ENCODE peak calls at places on chromosomes 2 and 18, in seven cellular contexts. B, K, Z, Y, C, V and S are unnamed samples.

GRCh38 chr2:106759962-106760361 is 126.0 kb downstream of the ST6GAL2 start:
- DNase-seq in B (no peak), K (no peak), Z (no peak), Y (no peak), C (peak; percentile 3), V (no peak), S (no peak)

GRCh38 chr18:67456691-67457090 is 59.8 kb downstream of the DSEL start:
- DNase-seq in B (no peak), K (no peak), Z (no peak), Y (no peak), C (no peak), V (no peak), S (peak; percentile 5)

GRCh38 chr2:12424219-12424618 is 292.5 kb upstream of the TRIB2 start:
- DNase-seq in B (no peak), K (no peak), Z (no peak), Y (no peak), C (no peak), V (no peak), S (no peak)

GRCh38 chr18:37361223-37362157 is 204.1 kb downstream of the CELF4 start:
- DNase-seq in B (no peak), K (no peak), Z (no peak), Y (no peak), C (no peak), V (no peak), S (no peak)

GRCh38 chr18:74596959-74597661 is 560 bp upstream of the ZNF407 start:
- DNase-seq in B (peak; percentile 62), K (no peak), Z (no peak), Y (peak; percentile 79), C (no peak), V (peak; percentile 39), S (peak; percentile 84)

GRCh38 chr2:94966689-94967088 is 58.8 kb upstream of the MAL start:
- DNase-seq in B (no peak), K (no peak), Z (no peak), Y (no peak), C (no peak), V (no peak), S (no peak)

GRCh38 chr2:237134321-237134720 is 48.6 kb downstream of the COPS8 start:
- DNase-seq in B (no peak), K (peak; percentile 36), Z (no peak), Y (peak; percentile 34), C (no peak), V (no peak), S (no peak)

GRCh38 chr2:46816151-46816845 is 99.3 kb downstream of the MCFD2 start:
- DNase-seq in B (no peak), K (no peak), Z (no peak), Y (no peak), C (no peak), V (no peak), S (no peak)

GRCh38 chr18:22346342-22346967 is 71.3 kb downstream of the CTAGE1 start:
- DNase-seq in B (peak; percentile 83), K (no peak), Z (no peak), Y (no peak), C (no peak), V (no peak), S (peak; percentile 69)

GRCh38 chr2:68386362-68386761 is 21.3 kb downstream of the PLEK start:
- DNase-seq in B (no peak), K (no peak), Z (no peak), Y (no peak), C (no peak), V (no peak), S (no peak)

GRCh38 chr2:68385907-68386287 is 20.8 kb downstream of the PLEK start:
- DNase-seq in B (no peak), K (no peak), Z (no peak), Y (no peak), C (no peak), V (no peak), S (no peak)

GRCh38 chr2:68384485-68385107 is 19.5 kb downstream of the PLEK start:
- DNase-seq in B (no peak), K (no peak), Z (no peak), Y (no peak), C (no peak), V (no peak), S (no peak)

GRCh38 chr2:68383778-68384177 is 18.7 kb downstream of the PLEK start:
- DNase-seq in B (no peak), K (no peak), Z (no peak), Y (no peak), C (no peak), V (no peak), S (no peak)

GRCh38 chr2:68385232-68385906 is 20.3 kb downstream of the PLEK start:
- DNase-seq in B (no peak), K (no peak), Z (no peak), Y (no peak), C (no peak), V (no peak), S (no peak)
- H3K9ac ChIP-seq in B (no peak overlapping the region), K (no peak overlapping the region), Z (no peak overlapping the region), Y (no peak overlapping the region), C (no peak overlapping the region), V (no peak overlapping the region), S (no peak overlapping the region)

GRCh38 chr2:190950566-190950991 is 63.4 kb downstream of the STAT1 start:
- DNase-seq in B (no peak), K (no peak), Z (no peak), Y (no peak), C (no peak), V (no peak), S (no peak)

GRCh38 chr2:190948671-190949070 is 65.3 kb downstream of the STAT1 start:
- DNase-seq in B (peak; percentile 49), K (no peak), Z (no peak), Y (peak; percentile 27), C (no peak), V (peak; percentile 14), S (peak; percentile 32)

GRCh38 chr2:190947711-190948251 is 66.2 kb downstream of the STAT1 start:
- DNase-seq in B (peak; percentile 81), K (no peak), Z (no peak), Y (peak; percentile 57), C (no peak), V (peak; percentile 63), S (peak; percentile 87)

DNA sequence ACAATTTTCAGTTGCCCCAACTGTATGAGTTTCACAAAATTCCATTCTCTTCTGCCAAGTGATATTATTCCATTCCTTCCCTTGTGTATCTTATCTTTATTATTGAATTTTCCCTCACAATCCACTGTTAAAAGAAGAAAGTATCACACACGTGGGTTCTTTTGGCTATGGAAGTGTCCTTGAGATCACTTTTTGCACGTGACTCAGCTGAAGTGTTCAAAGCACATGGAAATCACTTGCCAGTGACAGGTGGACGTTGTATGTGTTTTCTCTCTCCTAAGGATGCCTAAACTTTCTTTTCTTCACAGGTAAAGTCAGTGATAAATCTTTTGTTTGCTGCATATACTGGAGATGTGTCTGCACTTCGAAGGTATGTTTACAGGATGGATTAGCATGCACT is 60.7 kb downstream of the STAT1 start:
- DNase-seq in B (no peak), K (no peak), Z (no peak), Y (no peak), C (no peak), V (no peak), S (no peak)
- H3K18ac ChIP-seq in B (no peak overlapping the region), K (no peak overlapping the region), Z (no peak overlapping the region), Y (no peak overlapping the region), C (no peak overlapping the region), V (no peak overlapping the region), S (no peak overlapping the region)

DNA sequence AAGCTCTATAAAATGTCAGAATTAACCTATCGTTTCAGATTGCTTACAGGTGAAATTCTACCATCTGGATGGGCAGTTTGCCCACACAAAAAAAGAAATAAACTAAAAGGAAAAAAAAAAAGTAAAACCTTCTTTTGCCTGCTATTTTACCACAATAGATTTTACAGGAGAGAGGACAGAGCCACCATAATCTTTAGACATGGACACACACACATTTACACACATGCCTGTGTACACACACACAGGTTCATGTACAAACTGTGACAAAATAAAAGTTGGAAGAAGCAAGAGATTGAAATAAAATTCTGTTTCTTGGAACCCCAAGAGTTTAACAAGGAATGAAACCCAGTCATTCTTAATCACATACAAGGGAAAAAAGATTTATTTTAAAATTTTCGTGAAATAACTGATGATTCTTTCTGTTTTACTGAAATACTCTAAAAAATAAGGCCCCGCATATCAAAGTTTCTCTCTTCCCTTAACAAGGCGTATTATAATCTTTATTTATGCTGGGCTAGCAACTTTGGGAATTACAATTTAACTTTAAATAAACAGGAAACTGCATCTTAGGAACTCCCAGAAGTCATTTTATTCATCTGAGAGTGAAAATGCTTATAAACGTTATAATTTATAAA is 166.9 kb downstream of the TCF4 start:
- DNase-seq in B (no peak), K (no peak), Z (no peak), Y (no peak), C (no peak), V (no peak), S (no peak)
- H3K9ac ChIP-seq in B (peak overlapping the region; percentile 70), K (no peak overlapping the region), Z (no peak overlapping the region), Y (no peak overlapping the region), C (no peak overlapping the region), V (no peak overlapping the region), S (peak overlapping the region; percentile 93)

DNA sequence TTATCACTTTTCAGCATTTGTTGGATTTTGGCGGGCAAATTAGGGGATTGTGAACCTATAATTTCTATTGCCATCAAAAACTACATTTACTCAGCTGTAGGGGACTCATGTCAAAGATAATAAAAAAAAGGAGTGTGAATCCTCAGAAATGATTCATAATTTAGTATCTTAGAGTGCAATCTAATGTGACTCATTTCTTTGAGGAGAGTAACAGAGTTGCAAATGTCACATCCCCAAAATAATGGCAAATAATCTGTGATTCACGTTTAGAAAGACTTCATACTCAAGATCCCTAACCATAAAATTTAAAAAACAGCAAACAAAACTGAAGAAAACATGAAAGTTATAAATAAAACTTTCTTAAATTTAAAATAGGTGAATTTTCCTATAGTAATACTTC is 373.0 kb downstream of the CDH2 start:
- DNase-seq in B (no peak), K (no peak), Z (no peak), Y (no peak), C (no peak), V (no peak), S (no peak)
- H3K18ac ChIP-seq in B (no peak overlapping the region), K (no peak overlapping the region), Z (no peak overlapping the region), Y (no peak overlapping the region), C (no peak overlapping the region), V (no peak overlapping the region), S (no peak overlapping the region)

GRCh38 chr18:62522510-62523254 is at the start of gene ZCCHC2:
- DNase-seq in B (peak; percentile 96), K (peak; percentile 96), Z (peak; percentile 96), Y (peak; percentile 98), C (peak; percentile 91), V (peak; percentile 98), S (peak; percentile 97)

GRCh38 chr18:62521082-62521481 is 1.7 kb upstream of the ZCCHC2 start:
- DNase-seq in B (no peak), K (no peak), Z (no peak), Y (no peak), C (no peak), V (no peak), S (no peak)

GRCh38 chr18:62523255-62523588 is 397 bp downstream of the ZCCHC2 start:
- DNase-seq in B (no peak), K (no peak), Z (no peak), Y (no peak), C (no peak), V (no peak), S (no peak)

GRCh38 chr18:62522178-62522509 is 681 bp upstream of the ZCCHC2 start:
- DNase-seq in B (no peak), K (no peak), Z (no peak), Y (peak; percentile 13), C (no peak), V (no peak), S (no peak)

DNA sequence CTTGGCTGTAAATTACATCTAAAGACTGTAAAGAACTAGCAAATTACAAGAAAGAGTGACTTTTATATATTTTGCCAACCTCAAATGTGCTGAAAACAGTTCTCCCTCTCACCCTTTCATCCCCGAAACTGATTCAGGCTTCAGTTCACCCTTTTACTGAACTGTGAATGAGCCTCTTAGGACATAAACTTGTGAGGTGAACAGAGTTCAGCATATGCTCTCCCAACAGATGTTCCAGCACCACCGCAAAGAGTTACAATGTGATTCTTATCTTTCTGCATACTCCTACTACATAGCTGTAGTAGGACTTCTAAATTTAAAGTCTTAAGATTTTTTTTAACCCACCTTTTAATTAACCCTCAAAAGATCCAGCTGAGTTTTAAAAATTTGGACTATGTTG is 1.2 kb upstream of the ZCCHC2 start:
- DNase-seq in B (no peak), K (no peak), Z (no peak), Y (no peak), C (no peak), V (no peak), S (peak; percentile 49)
- H3K9ac ChIP-seq in B (no peak overlapping the region), K (no peak overlapping the region), Z (no peak overlapping the region), Y (no peak overlapping the region), C (no peak overlapping the region), V (no peak overlapping the region), S (peak overlapping the region; percentile 93)